ENCODE peak calls at places on chromosomes 3 and 15, in six cellular contexts. Q, W, Z, R, D and I are unnamed samples.

GRCh38 chr15:50993598-50993997 is 85.1 kb downstream of the AP4E1 start:
- DNase-seq in W (no peak), D (no peak), R (peak; percentile 47), Q (no peak), Z (no peak), I (no peak)

GRCh38 chr3:80097674-80098073 is 329.9 kb upstream of the ROBO1 start:
- DNase-seq in D (no peak), W (no peak), R (no peak), Q (no peak), Z (no peak), I (no peak)

GRCh38 chr3:14413381-14414071 is 11.1 kb downstream of the SLC6A6 start:
- DNase-seq in Q (no peak), W (no peak), R (peak; percentile 79), Z (peak; percentile 72), D (no peak), I (no peak)

GRCh38 chr3:123021388-123021787 is 6.2 kb downstream of the SEMA5B start:
- DNase-seq in R (no peak), Q (no peak), W (no peak), Z (no peak), D (no peak), I (no peak)

GRCh38 chr15:73948396-73948795 is 22.1 kb downstream of the LOXL1 start:
- DNase-seq in Z (no peak), R (no peak), Q (no peak), W (no peak), D (no peak), I (no peak)

GRCh38 chr15:55403531-55403930 is 4.6 kb downstream of the CCPG1 start:
- DNase-seq in Z (no peak), W (no peak), Q (no peak), D (no peak), R (peak; percentile 49), I (no peak)

GRCh38 chr15:92690370-92690769 is 34.8 kb upstream of the FAM174B start:
- DNase-seq in R (no peak), Z (no peak), D (no peak), W (no peak), Q (no peak), I (no peak)

GRCh38 chr15:39997031-39997430 is 42.0 kb downstream of the SRP14 start:
- DNase-seq in W (no peak), D (no peak), R (peak; percentile 56), Z (no peak), Q (no peak), I (no peak)

GRCh38 chr3:62870321-62870720 is 4.9 kb downstream of the CADPS start:
- DNase-seq in Z (no peak), R (peak; percentile 0), D (no peak), Q (no peak), W (no peak), I (no peak)

GRCh38 chr3:111326144-111326995 is 215.6 kb upstream of the CD96 start:
- DNase-seq in W (no peak), D (no peak), Q (no peak), Z (no peak), R (peak; percentile 61), I (no peak)

GRCh38 chr15:85500729-85501128 is 120.3 kb downstream of the AKAP13 start:
- DNase-seq in D (no peak), Z (no peak), R (peak; percentile 15), Q (no peak), W (no peak), I (no peak)

GRCh38 chr15:35168464-35168863 is 83.4 kb upstream of the NANOGP8 start:
- DNase-seq in D (no peak), R (peak; percentile 90), Z (no peak), W (no peak), Q (no peak), I (no peak)

GRCh38 chr3:169667380-169667671 is 3.8 kb upstream of the MECOM start:
- DNase-seq in D (no peak), W (no peak), Z (no peak), R (no peak), Q (no peak), I (no peak)

GRCh38 chr3:149554826-149555225 is 80.3 kb downstream of the TM4SF4 start:
- DNase-seq in R (peak; percentile 91), D (peak; percentile 30), Q (no peak), W (no peak), Z (no peak), I (no peak)

GRCh38 chr3:14210843-14211594 is 32.4 kb downstream of the LSM3 start:
- DNase-seq in W (no peak), Q (no peak), D (no peak), R (peak; percentile 87), Z (no peak), I (no peak)

GRCh38 chr3:129182390-129183180 is 1.1 kb downstream of the CNBP start:
- DNase-seq in W (no peak), D (peak; percentile 24), Q (no peak), Z (no peak), R (peak; percentile 50), I (no peak)

GRCh38 chr3:50542177-50543034 is 25.1 kb downstream of the C3orf18 start:
- DNase-seq in Q (peak; percentile 93), Z (peak; percentile 70), R (peak; percentile 52), D (peak; percentile 75), W (no peak), I (peak; percentile 87)

GRCh38 chr15:64775551-64776401 is at the start of gene RBPMS2:
- DNase-seq in Q (no peak), R (peak; percentile 2), W (no peak), D (no peak), Z (peak; percentile 38), I (peak; percentile 33)

GRCh38 chr15:70031680-70032079 is 66.0 kb downstream of the TLE3 start:
- DNase-seq in W (no peak), Z (no peak), Q (no peak), R (no peak), D (no peak), I (no peak)

GRCh38 chr15:44315773-44316465 is 27.4 kb downstream of the GOLM2 start:
- DNase-seq in Z (no peak), Q (no peak), R (no peak), W (no peak), D (no peak), I (no peak)

GRCh38 chr3:50136714-50137405 is 18.3 kb upstream of the SEMA3F start:
- DNase-seq in D (no peak), R (no peak), W (no peak), Z (no peak), Q (no peak), I (no peak)

GRCh38 chr3:126752303-126753190 is 48.5 kb downstream of the CHCHD6 start:
- DNase-seq in Z (peak; percentile 76), Q (peak; percentile 94), R (peak; percentile 78), W (no peak), D (peak; percentile 74), I (peak; percentile 86)

GRCh38 chr3:99016452-99016851 is 115.0 kb upstream of the DCBLD2 start:
- DNase-seq in Q (no peak), D (no peak), Z (no peak), W (no peak), R (no peak), I (no peak)

GRCh38 chr3:99023590-99024192 is 122.2 kb upstream of the DCBLD2 start:
- DNase-seq in Z (no peak), D (no peak), R (peak; percentile 56), Q (no peak), W (no peak), I (no peak)

GRCh38 chr3:99021466-99021865 is 120.0 kb upstream of the DCBLD2 start:
- DNase-seq in D (no peak), Z (no peak), Q (no peak), W (no peak), R (no peak), I (no peak)
- TF ChIP-seq POLR2A in D (no peak), Z (no peak), Q (no peak), W (no peak), R (no peak), I (no peak)

GRCh38 chr3:61136191-61136590 is 115.1 kb downstream of the FHIT start:
- DNase-seq in R (no peak), Q (no peak), D (no peak), W (no peak), Z (no peak), I (no peak)

GRCh38 chr3:61132062-61132461 is 119.2 kb downstream of the FHIT start:
- DNase-seq in D (no peak), R (no peak), Z (no peak), Q (no peak), W (no peak), I (no peak)

DNA sequence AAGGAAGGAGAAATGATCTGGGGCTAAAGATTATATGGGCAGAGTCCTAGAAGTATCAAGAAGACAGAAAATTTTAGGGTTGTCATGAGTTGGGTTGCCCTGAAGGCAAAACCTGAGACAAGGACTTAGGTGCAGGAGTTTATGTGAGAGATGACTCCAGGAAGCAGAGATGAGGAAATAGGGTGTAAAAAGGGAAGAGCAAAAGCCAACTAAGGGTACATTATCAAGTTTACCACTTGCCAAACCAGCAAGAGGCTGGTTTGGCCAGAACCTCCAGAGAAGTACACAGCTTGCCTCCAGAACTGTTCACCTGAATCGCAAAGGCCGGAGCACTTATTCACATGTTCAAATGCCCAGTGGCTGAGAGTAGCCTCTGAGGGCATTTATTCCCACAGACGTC is 116.7 kb downstream of the FHIT start:
- DNase-seq in Z (no peak), W (no peak), Q (no peak), R (no peak), D (no peak), I (no peak)
- TF ChIP-seq CTCF in Z (no peak), W (no peak), Q (no peak), R (no peak), D (no peak), I (no peak)

DNA sequence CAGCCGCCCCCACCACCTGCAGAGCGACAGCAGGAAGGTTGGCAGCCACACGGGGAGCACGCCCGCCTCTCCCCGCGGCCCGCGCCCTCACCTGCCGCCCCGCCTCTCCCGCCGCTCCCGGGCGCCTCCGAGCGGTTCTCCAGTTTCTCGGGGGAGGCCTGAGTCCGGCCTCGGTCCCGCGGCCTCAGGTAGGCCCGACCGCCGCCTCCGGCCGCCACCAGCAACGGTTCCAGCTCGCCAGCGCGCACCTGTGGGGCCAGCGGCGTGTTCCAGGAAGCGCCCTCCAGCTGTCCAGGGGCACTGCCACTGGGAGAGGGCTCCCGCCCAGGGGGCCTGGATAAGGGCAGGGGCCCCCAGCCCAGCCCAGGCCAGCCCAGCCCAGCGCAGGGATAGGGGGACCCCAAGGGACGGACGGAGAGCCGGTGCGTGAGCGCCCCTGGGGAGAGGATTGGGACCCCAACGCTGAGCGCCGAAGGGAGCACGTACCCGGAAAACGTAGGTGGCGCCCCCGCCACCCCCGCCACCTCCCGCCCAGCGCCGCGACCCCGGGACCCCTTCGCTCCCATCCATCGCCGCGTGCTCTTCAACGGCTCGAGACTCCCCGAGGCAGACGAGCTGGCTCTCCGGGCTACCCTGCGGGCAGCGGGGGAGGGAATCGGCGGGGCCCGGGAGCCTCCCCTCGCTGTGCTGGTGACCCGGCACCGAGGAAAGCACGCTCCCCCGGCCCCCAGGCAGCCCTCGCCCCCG is 2.1 kb downstream of the LTK start:
- DNase-seq in Z (no peak), W (no peak), Q (no peak), D (peak; percentile 60), R (no peak), I (no peak)
- TF ChIP-seq POLR2A in Z (no peak), W (no peak), Q (no peak), D (no peak), R (no peak), I (no peak)

DNA sequence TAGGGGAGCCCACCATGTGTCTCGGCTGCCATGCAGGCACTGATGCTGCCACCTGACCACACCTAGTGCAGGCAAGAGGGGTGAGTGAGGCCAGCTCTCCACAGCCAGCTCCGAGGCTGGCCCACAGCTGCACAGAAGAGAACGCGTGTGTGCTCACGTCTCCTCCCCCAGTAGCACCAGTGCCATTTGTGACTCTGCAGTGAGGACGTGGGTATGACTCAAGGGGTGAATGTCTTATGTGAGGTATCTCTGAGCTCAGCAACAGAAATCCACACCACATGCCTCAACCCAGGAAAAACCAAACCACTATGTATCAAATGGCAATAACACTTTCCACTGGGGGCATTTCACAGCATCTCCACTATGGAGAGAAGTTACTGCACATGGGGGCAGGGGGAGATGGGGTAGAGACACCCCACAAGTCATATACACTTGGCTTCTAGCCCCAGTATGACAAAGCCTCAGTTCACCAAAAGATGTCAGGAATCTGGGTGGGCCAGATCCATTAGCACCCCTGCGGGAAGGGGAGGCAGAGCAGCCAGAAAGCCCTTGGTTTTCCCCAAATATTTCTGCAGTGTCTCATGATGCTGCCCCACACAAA is 87.6 kb downstream of the LRIG1 start:
- DNase-seq in R (peak; percentile 100), W (no peak), D (no peak), Z (no peak), Q (peak; percentile 49), I (no peak)
- TF ChIP-seq CTCF in R (peak; percentile 13), W (no peak), D (no peak), Z (no peak), Q (no peak), I (no peak)